ENCODE peak calls at places on chromosome 9, in nine cellular contexts. One of them, this sample, is unnamed. For H3K4me1, the result is how much of the 10 kb centered on the place peaks cover.

GRCh38 chr9:123225374-123225813 is 43.0 kb downstream of the STRBP start:
- DNase-seq in aorta: no peak
- DNase-seq in A549: peak
- DNase-seq in neural progenitor cell: peak
- DNase-seq in body of pancreas: no peak
- DNase-seq in endodermal cell: peak
- DNase-seq in IMR-90: peak
- DNase-seq in uterus: no peak
- DNase-seq in heart right ventricle: peak
- DNase-seq in this sample: no peak

GRCh38 chr9:89640801-89641200 is 36.0 kb downstream of the GADD45G start:
- DNase-seq in aorta: no peak
- DNase-seq in A549: no peak
- DNase-seq in neural progenitor cell: no peak
- DNase-seq in body of pancreas: no peak
- DNase-seq in endodermal cell: no peak
- DNase-seq in IMR-90: no peak
- DNase-seq in uterus: no peak
- DNase-seq in heart right ventricle: no peak
- DNase-seq in this sample: no peak

GRCh38 chr9:96691326-96691725 is 36.2 kb upstream of the PRXL2C start:
- DNase-seq in aorta: no peak
- DNase-seq in A549: no peak
- DNase-seq in neural progenitor cell: no peak
- DNase-seq in body of pancreas: no peak
- DNase-seq in endodermal cell: no peak
- DNase-seq in IMR-90: no peak
- DNase-seq in uterus: no peak
- DNase-seq in heart right ventricle: no peak
- DNase-seq in this sample: no peak

GRCh38 chr9:74497750-74498615 is 848 bp downstream of the RORB start:
- DNase-seq in aorta: peak
- DNase-seq in A549: peak
- DNase-seq in neural progenitor cell: peak
- DNase-seq in body of pancreas: no peak
- DNase-seq in endodermal cell: peak
- DNase-seq in IMR-90: no peak
- DNase-seq in uterus: no peak
- DNase-seq in heart right ventricle: no peak
- DNase-seq in this sample: no peak

GRCh38 chr9:109411818-109412352 is 86.2 kb downstream of the PTPN3 start:
- DNase-seq in aorta: no peak
- DNase-seq in A549: peak
- DNase-seq in neural progenitor cell: peak
- DNase-seq in body of pancreas: no peak
- DNase-seq in endodermal cell: peak
- DNase-seq in IMR-90: peak
- DNase-seq in uterus: no peak
- DNase-seq in heart right ventricle: no peak
- DNase-seq in this sample: no peak

GRCh38 chr9:34744295-34745221 is 34.6 kb upstream of the CCL21 start:
- DNase-seq in aorta: no peak
- DNase-seq in A549: peak
- DNase-seq in neural progenitor cell: peak
- DNase-seq in body of pancreas: peak
- DNase-seq in endodermal cell: no peak
- DNase-seq in IMR-90: peak
- DNase-seq in uterus: no peak
- DNase-seq in heart right ventricle: peak
- DNase-seq in this sample: no peak

GRCh38 chr9:36818242-36818938 is 215.7 kb downstream of the PAX5 start:
- DNase-seq in aorta: peak
- DNase-seq in A549: no peak
- DNase-seq in neural progenitor cell: peak
- DNase-seq in body of pancreas: no peak
- DNase-seq in endodermal cell: peak
- DNase-seq in IMR-90: no peak
- DNase-seq in uterus: no peak
- DNase-seq in heart right ventricle: peak
- DNase-seq in this sample: no peak

GRCh38 chr9:34992376-34992951 is 2.9 kb downstream of the DNAJB5 start:
- DNase-seq in aorta: peak
- DNase-seq in A549: peak
- DNase-seq in neural progenitor cell: peak
- DNase-seq in body of pancreas: peak
- DNase-seq in endodermal cell: peak
- DNase-seq in IMR-90: peak
- DNase-seq in uterus: peak
- DNase-seq in heart right ventricle: peak
- DNase-seq in this sample: no peak

GRCh38 chr9:16290169-16290568 is 580.3 kb downstream of the BNC2 start:
- DNase-seq in aorta: no peak
- DNase-seq in A549: no peak
- DNase-seq in neural progenitor cell: no peak
- DNase-seq in body of pancreas: no peak
- DNase-seq in endodermal cell: no peak
- DNase-seq in IMR-90: no peak
- DNase-seq in uterus: no peak
- DNase-seq in heart right ventricle: no peak
- DNase-seq in this sample: no peak

GRCh38 chr9:134710912-134711311 is 69.3 kb downstream of the COL5A1 start:
- DNase-seq in aorta: no peak
- DNase-seq in A549: no peak
- DNase-seq in neural progenitor cell: no peak
- DNase-seq in body of pancreas: no peak
- DNase-seq in endodermal cell: no peak
- DNase-seq in IMR-90: no peak
- DNase-seq in uterus: no peak
- DNase-seq in heart right ventricle: no peak
- DNase-seq in this sample: no peak

GRCh38 chr9:106893088-106893487 is 30.1 kb downstream of the ZNF462 start:
- DNase-seq in aorta: no peak
- DNase-seq in A549: peak
- DNase-seq in neural progenitor cell: no peak
- DNase-seq in body of pancreas: no peak
- DNase-seq in endodermal cell: no peak
- DNase-seq in IMR-90: peak
- DNase-seq in uterus: no peak
- DNase-seq in heart right ventricle: no peak
- DNase-seq in this sample: no peak

GRCh38 chr9:89808076-89808701 is 203.4 kb downstream of the GADD45G start:
- DNase-seq in aorta: no peak
- DNase-seq in A549: no peak
- DNase-seq in neural progenitor cell: no peak
- DNase-seq in body of pancreas: no peak
- DNase-seq in endodermal cell: peak
- DNase-seq in IMR-90: no peak
- DNase-seq in uterus: peak
- DNase-seq in heart right ventricle: no peak
- DNase-seq in this sample: no peak

GRCh38 chr9:85172001-85172978 is 502.8 kb downstream of the NTRK2 start:
- DNase-seq in aorta: no peak
- DNase-seq in A549: no peak
- DNase-seq in neural progenitor cell: no peak
- DNase-seq in body of pancreas: no peak
- DNase-seq in endodermal cell: no peak
- DNase-seq in IMR-90: no peak
- DNase-seq in uterus: no peak
- DNase-seq in heart right ventricle: peak
- DNase-seq in this sample: no peak

GRCh38 chr9:34047864-34048729 is 590 bp downstream of the UBAP2 start:
- DNase-seq in aorta: no peak
- DNase-seq in A549: peak
- DNase-seq in neural progenitor cell: peak
- DNase-seq in body of pancreas: peak
- DNase-seq in endodermal cell: no peak
- DNase-seq in IMR-90: no peak
- DNase-seq in uterus: peak
- DNase-seq in heart right ventricle: peak
- DNase-seq in this sample: peak

GRCh38 chr9:81824802-81825770 is 103.1 kb upstream of the SPATA31D4 start:
- DNase-seq in aorta: no peak
- DNase-seq in A549: no peak
- DNase-seq in neural progenitor cell: no peak
- DNase-seq in body of pancreas: no peak
- DNase-seq in endodermal cell: no peak
- DNase-seq in IMR-90: no peak
- DNase-seq in uterus: no peak
- DNase-seq in heart right ventricle: no peak
- DNase-seq in this sample: no peak

GRCh38 chr9:101065930-101066329 is 37.4 kb downstream of the PLPPR1 start:
- DNase-seq in aorta: no peak
- DNase-seq in A549: no peak
- DNase-seq in neural progenitor cell: no peak
- DNase-seq in body of pancreas: no peak
- DNase-seq in endodermal cell: no peak
- DNase-seq in IMR-90: no peak
- DNase-seq in uterus: no peak
- DNase-seq in heart right ventricle: no peak
- DNase-seq in this sample: no peak

GRCh38 chr9:4143951-4144717 is 155.7 kb downstream of the GLIS3 start:
- DNase-seq in aorta: no peak
- DNase-seq in A549: peak
- DNase-seq in neural progenitor cell: peak
- DNase-seq in body of pancreas: no peak
- DNase-seq in endodermal cell: peak
- DNase-seq in IMR-90: peak
- DNase-seq in uterus: no peak
- DNase-seq in heart right ventricle: no peak
- DNase-seq in this sample: no peak

GRCh38 chr9:4146293-4146692 is 153.6 kb downstream of the GLIS3 start:
- DNase-seq in aorta: no peak
- DNase-seq in A549: no peak
- DNase-seq in neural progenitor cell: no peak
- DNase-seq in body of pancreas: no peak
- DNase-seq in endodermal cell: no peak
- DNase-seq in IMR-90: no peak
- DNase-seq in uterus: no peak
- DNase-seq in heart right ventricle: no peak
- DNase-seq in this sample: no peak

GRCh38 chr9:4145482-4145881 is 154.4 kb downstream of the GLIS3 start:
- DNase-seq in aorta: no peak
- DNase-seq in A549: peak
- DNase-seq in neural progenitor cell: peak
- DNase-seq in body of pancreas: no peak
- DNase-seq in endodermal cell: no peak
- DNase-seq in IMR-90: no peak
- DNase-seq in uterus: no peak
- DNase-seq in heart right ventricle: no peak
- DNase-seq in this sample: no peak

GRCh38 chr9:4147476-4148214 is 152.2 kb downstream of the GLIS3 start:
- DNase-seq in aorta: no peak
- DNase-seq in A549: peak
- DNase-seq in neural progenitor cell: peak
- DNase-seq in body of pancreas: peak
- DNase-seq in endodermal cell: peak
- DNase-seq in IMR-90: no peak
- DNase-seq in uterus: no peak
- DNase-seq in heart right ventricle: no peak
- DNase-seq in this sample: no peak

GRCh38 chr9:4144869-4145268 is 155.0 kb downstream of the GLIS3 start:
- DNase-seq in aorta: no peak
- DNase-seq in A549: peak
- DNase-seq in neural progenitor cell: no peak
- DNase-seq in body of pancreas: no peak
- DNase-seq in endodermal cell: no peak
- DNase-seq in IMR-90: no peak
- DNase-seq in uterus: no peak
- DNase-seq in heart right ventricle: no peak
- DNase-seq in this sample: no peak
- H3K4me3 ChIP-seq in aorta: no peak
- H3K4me3 ChIP-seq in A549: peak
- H3K4me3 ChIP-seq in neural progenitor cell: no peak
- H3K4me3 ChIP-seq in body of pancreas: no peak
- H3K4me3 ChIP-seq in endodermal cell: no peak
- H3K4me3 ChIP-seq in IMR-90: no peak
- H3K4me3 ChIP-seq in uterus: no peak
- H3K4me3 ChIP-seq in heart right ventricle: peak
- H3K4me3 ChIP-seq in this sample: no peak

DNA sequence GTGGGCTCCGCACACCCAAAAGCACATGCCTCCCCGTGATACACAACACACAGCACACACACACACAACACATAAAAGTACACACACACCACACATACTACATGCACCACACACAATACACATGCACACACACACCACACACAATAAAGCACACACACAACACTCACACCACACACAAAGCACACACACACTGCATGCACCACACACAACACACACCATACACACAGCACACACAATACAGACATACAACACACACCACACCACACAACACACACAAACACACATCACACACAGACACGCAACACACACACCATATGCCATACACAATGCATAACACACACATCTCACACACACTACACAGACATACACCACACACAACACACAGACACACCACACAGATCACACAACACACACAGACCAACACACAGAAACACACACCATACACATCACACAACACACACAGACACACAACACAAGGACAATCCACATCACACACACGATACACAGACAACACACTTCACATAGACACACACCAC is 3.4 kb upstream of the CCDC187 start:
- DNase-seq in aorta: no peak
- DNase-seq in A549: no peak
- DNase-seq in neural progenitor cell: no peak
- DNase-seq in body of pancreas: no peak
- DNase-seq in endodermal cell: no peak
- DNase-seq in IMR-90: no peak
- DNase-seq in uterus: no peak
- DNase-seq in heart right ventricle: no peak
- DNase-seq in this sample: no peak
- H3K4me1 ChIP-seq in aorta: under half
- H3K4me1 ChIP-seq in A549: under half
- H3K4me1 ChIP-seq in neural progenitor cell: under half
- H3K4me1 ChIP-seq in body of pancreas: under half
- H3K4me1 ChIP-seq in endodermal cell: under half
- H3K4me1 ChIP-seq in IMR-90: under half
- H3K4me1 ChIP-seq in uterus: under half
- H3K4me1 ChIP-seq in heart right ventricle: under half
- H3K4me1 ChIP-seq in this sample: under half

GRCh38 chr9:119368179-119368578 is 1.1 kb downstream of the BRINP1 start:
- DNase-seq in aorta: no peak
- DNase-seq in A549: no peak
- DNase-seq in neural progenitor cell: peak
- DNase-seq in body of pancreas: no peak
- DNase-seq in endodermal cell: no peak
- DNase-seq in IMR-90: no peak
- DNase-seq in uterus: no peak
- DNase-seq in heart right ventricle: no peak
- DNase-seq in this sample: no peak
- H3K4me3 ChIP-seq in aorta: no peak
- H3K4me3 ChIP-seq in A549: peak
- H3K4me3 ChIP-seq in neural progenitor cell: peak
- H3K4me3 ChIP-seq in body of pancreas: no peak
- H3K4me3 ChIP-seq in endodermal cell: peak
- H3K4me3 ChIP-seq in IMR-90: no peak
- H3K4me3 ChIP-seq in uterus: no peak
- H3K4me3 ChIP-seq in heart right ventricle: peak
- H3K4me3 ChIP-seq in this sample: peak

GRCh38 chr9:115492869-115493268 is 374.9 kb upstream of the TNC start:
- DNase-seq in aorta: no peak
- DNase-seq in A549: no peak
- DNase-seq in neural progenitor cell: no peak
- DNase-seq in body of pancreas: no peak
- DNase-seq in endodermal cell: no peak
- DNase-seq in IMR-90: no peak
- DNase-seq in uterus: no peak
- DNase-seq in heart right ventricle: no peak
- DNase-seq in this sample: no peak
- H3K4me1 ChIP-seq in aorta: under half
- H3K4me1 ChIP-seq in A549: under half
- H3K4me1 ChIP-seq in neural progenitor cell: under half
- H3K4me1 ChIP-seq in body of pancreas: under half
- H3K4me1 ChIP-seq in endodermal cell: under half
- H3K4me1 ChIP-seq in IMR-90: under half
- H3K4me1 ChIP-seq in uterus: under half
- H3K4me1 ChIP-seq in heart right ventricle: under half
- H3K4me1 ChIP-seq in this sample: under half